ENCODE peak calls at places on chromosomes 13 and 19, in five cellular contexts. E, K, F, B and C are unnamed samples.

GRCh38 chr13:97506511-97506910 is 72.5 kb downstream of the RAP2A start:
- DNase-seq in B (no peak), F (no peak), K (no peak), E (peak), C (no peak)

GRCh38 chr19:13938361-13939027 is at the start of gene PODNL1:
- DNase-seq in B (no peak), F (no peak), K (no peak), E (peak), C (no peak)

GRCh38 chr13:67086260-67086659 is 143.9 kb downstream of the PCDH9 start:
- DNase-seq in F (no peak), B (no peak), K (peak), E (no peak), C (no peak)

GRCh38 chr19:3358919-3359849 is 7.2 kb upstream of the NFIC start:
- DNase-seq in K (no peak), F (no peak), E (peak), B (peak), C (no peak)

GRCh38 chr19:32039446-32039845 is 306.0 kb upstream of the ZNF507 start:
- DNase-seq in E (no peak), B (no peak), K (no peak), F (no peak), C (no peak)

GRCh38 chr19:55406869-55407624 is 541 bp downstream of the UBE2S start:
- DNase-seq in K (no peak), F (no peak), B (peak), E (no peak), C (no peak)

GRCh38 chr13:74132152-74132767 is 1.9 kb downstream of the KLF12 start:
- DNase-seq in K (no peak), E (peak), F (peak), B (no peak), C (no peak)

GRCh38 chr13:46345866-46346265 is 41.2 kb downstream of the RUBCNL start:
- DNase-seq in K (no peak), B (no peak), E (no peak), F (no peak), C (no peak)

GRCh38 chr13:48403151-48403631 is 9.7 kb downstream of the LPAR6 start:
- DNase-seq in K (no peak), E (peak), F (no peak), B (no peak), C (no peak)

GRCh38 chr19:2507109-2507508 is 31.2 kb downstream of the GADD45B start:
- DNase-seq in K (peak), E (peak), F (peak), B (no peak), C (peak)

GRCh38 chr13:109500146-109500773 is 286.1 kb downstream of the IRS2 start:
- DNase-seq in K (peak), E (peak), F (no peak), B (no peak), C (no peak)

GRCh38 chr13:98889419-98890079 is 88.3 kb downstream of the DOCK9 start:
- DNase-seq in E (no peak), B (no peak), F (no peak), K (no peak), C (no peak)

GRCh38 chr13:24261566-24261965 is 47.8 kb upstream of the C1QTNF9 start:
- DNase-seq in B (no peak), F (no peak), E (no peak), K (no peak), C (no peak)

GRCh38 chr19:30558793-30559192 is 186.6 kb downstream of the ZNF536 start:
- DNase-seq in E (no peak), F (no peak), B (no peak), K (no peak), C (no peak)

GRCh38 chr13:114087430-114087829 is 45.0 kb downstream of the RASA3 start:
- DNase-seq in K (no peak), E (no peak), B (peak), F (no peak), C (no peak)

GRCh38 chr13:32988588-32989256 is 27.5 kb upstream of the KL start:
- DNase-seq in B (no peak), K (no peak), E (no peak), F (no peak), C (no peak)

GRCh38 chr13:87680298-87680697 is 9.1 kb downstream of the SLITRK5 start:
- DNase-seq in E (no peak), K (peak), F (no peak), B (no peak), C (no peak)

GRCh38 chr13:29640665-29641064 is 45.2 kb upstream of the SLC7A1 start:
- DNase-seq in K (no peak), E (no peak), F (no peak), B (no peak), C (no peak)

GRCh38 chr19:47436712-47437401 is 17.5 kb upstream of the MEIS3 start:
- DNase-seq in F (peak), E (peak), B (peak), K (peak), C (peak)

GRCh38 chr19:3526507-3527244 is 12.3 kb upstream of the TEKTIP1 start:
- DNase-seq in K (no peak), F (no peak), B (no peak), E (no peak), C (no peak)

GRCh38 chr13:24644051-24644450 is 36.2 kb upstream of the ATP12A start:
- DNase-seq in B (no peak), K (no peak), F (no peak), E (peak), C (no peak)

GRCh38 chr19:6671960-6672359 is 2.0 kb upstream of the TNFSF14 start:
- DNase-seq in E (no peak), F (no peak), B (no peak), K (no peak), C (no peak)

GRCh38 chr13:32135655-32136054 is 104.1 kb downstream of the FRY start:
- DNase-seq in F (no peak), B (no peak), K (no peak), E (peak), C (no peak)

GRCh38 chr13:74243637-74244526 is 109.7 kb upstream of the KLF12 start:
- DNase-seq in E (peak), F (no peak), B (no peak), K (no peak), C (no peak)

GRCh38 chr19:11024259-11024658 is 63.4 kb downstream of the SMARCA4 start:
- DNase-seq in E (no peak), F (no peak), K (no peak), B (no peak), C (no peak)

GRCh38 chr19:53994811-53995210 is 3.4 kb downstream of the CACNG6 start:
- DNase-seq in K (no peak), F (no peak), E (peak), B (no peak), C (no peak)

GRCh38 chr19:37855098-37855497 is 51.3 kb downstream of the WDR87 start:
- DNase-seq in E (peak), K (no peak), B (no peak), F (no peak), C (peak)

GRCh38 chr13:113825851-113826250 is 38.0 kb downstream of the GAS6 start:
- DNase-seq in B (no peak), F (no peak), E (no peak), K (no peak), C (no peak)

GRCh38 chr13:49791753-49792549 is 531 bp downstream of the KPNA3 start:
- DNase-seq in F (no peak), K (peak), B (peak), E (peak), C (peak)

GRCh38 chr19:36136975-36137686 is 2.7 kb upstream of the CAPNS1 start:
- DNase-seq in F (no peak), E (peak), B (peak), K (peak), C (peak)

GRCh38 chr19:13262450-13262849 is 112.2 kb downstream of the IER2 start:
- DNase-seq in E (peak), F (peak), K (peak), B (peak), C (no peak)

GRCh38 chr19:35693835-35694599 is 10.3 kb upstream of the ZBTB32 start:
- DNase-seq in B (peak), E (peak), F (peak), K (peak), C (peak)

GRCh38 chr19:57241181-57241580 is 749 bp downstream of the ZNF805 start:
- DNase-seq in K (peak), B (no peak), F (peak), E (peak), C (no peak)

GRCh38 chr13:49124693-49125304 is 95.3 kb upstream of the MLNR start:
- DNase-seq in F (no peak), K (no peak), E (no peak), B (no peak), C (no peak)

GRCh38 chr19:5356428-5356827 is 15.8 kb upstream of the PTPRS start:
- DNase-seq in F (no peak), K (no peak), B (no peak), E (no peak), C (no peak)

DNA sequence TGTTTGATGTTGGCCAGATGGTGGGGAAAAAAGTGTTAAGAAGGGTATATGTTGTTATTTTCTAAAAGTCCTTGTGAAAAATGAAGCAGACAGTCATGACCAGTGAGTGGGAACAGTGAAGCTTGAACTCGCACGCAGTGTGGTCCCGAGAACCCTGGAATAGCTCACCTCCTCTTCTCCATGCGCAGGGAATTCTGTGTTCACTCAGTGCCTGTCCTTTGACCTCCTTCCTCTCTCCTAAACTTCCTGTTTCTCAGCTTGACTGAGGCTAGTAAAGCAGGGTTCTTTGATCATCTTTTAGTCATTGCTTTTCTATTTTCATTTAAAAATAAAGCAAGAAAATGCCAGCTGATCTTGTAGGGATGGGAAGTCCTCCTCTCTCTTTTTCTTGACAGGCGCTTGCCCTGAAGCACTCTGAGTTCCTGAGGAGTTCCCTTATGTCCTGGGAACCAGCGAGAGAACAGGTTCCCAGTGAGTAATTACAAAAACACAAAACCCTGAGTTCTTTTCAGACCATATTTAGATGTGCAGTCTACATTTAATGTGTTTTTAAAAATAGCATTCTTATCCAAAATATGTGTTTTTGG is 62.8 kb downstream of the ARHGEF7 start:
- DNase-seq in E (peak), B (no peak), K (no peak), F (no peak), C (no peak)
- H3K4me3 ChIP-seq in E (no peak), B (no peak), K (no peak), F (no peak), C (no peak)

DNA sequence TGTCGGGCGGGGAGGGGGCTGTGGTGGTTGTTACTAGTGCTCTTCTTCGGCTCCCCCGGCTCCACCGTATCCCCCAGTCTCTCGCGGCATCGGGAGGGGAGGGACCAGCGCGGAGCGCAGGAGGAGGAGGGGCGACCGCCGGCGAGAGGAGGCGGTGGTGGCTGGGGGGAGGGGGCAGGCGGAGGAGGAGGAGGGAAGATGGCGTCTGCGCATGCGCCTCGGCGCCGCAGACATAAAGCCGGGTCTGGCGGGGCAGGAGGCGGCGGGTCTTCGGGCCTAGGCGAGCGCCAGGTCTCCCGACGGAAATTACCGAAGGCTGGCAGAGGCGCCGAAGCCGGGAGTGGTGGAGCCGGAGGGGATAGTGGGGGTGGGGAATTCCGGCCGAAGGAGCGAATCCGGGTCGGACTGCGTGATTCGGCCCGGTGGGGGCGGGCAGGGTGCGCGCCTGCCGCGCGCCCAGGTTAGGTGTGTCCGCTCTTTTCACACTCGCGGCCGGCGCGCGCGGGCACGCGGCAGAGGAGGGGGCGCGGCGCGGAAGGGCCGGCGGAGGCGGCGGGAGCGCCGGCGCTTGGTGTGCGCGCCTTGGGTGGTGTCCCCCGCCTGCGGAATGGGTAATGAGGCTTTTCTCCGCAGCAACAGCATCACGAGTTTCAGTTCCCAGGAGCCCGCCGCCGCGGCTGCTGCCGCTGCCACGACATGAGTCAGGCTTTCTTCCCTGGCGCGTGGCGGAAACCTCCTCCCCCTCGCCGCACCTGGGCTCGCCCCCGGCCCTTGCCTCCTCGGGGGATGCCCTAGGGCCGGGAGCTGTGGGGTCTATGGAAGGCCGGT is 1.3 kb upstream of the TSC22D1 start:
- DNase-seq in B (peak), F (peak), K (peak), E (peak), C (peak)
- TF ChIP-seq POLR2A in B (peak), F (peak), K (peak), E (peak), C (peak)

GRCh38 chr19:8240274-8241229 is 31.4 kb downstream of the CERS4 start:
- DNase-seq in E (peak), B (peak), K (peak), F (peak), C (peak)
- H3K4me3 ChIP-seq in E (no peak), B (no peak), K (no peak), F (peak), C (peak)

GRCh38 chr19:43435775-43436174 is 21.1 kb downstream of the TEX101 start:
- DNase-seq in B (no peak), K (no peak), E (no peak), F (no peak), C (no peak)
- TF ChIP-seq POLR2A in B (no peak), K (no peak), E (no peak), F (no peak), C (no peak)

GRCh38 chr13:30745917-30746686 is 10.8 kb downstream of the ALOX5AP start:
- DNase-seq in K (no peak), E (no peak), B (no peak), F (peak), C (no peak)
- H3K4me3 ChIP-seq in K (no peak), E (no peak), B (no peak), F (peak), C (no peak)

GRCh38 chr13:110914293-110915056 is 394 bp downstream of the ANKRD10 start:
- DNase-seq in E (peak), K (peak), B (peak), F (peak), C (peak)

GRCh38 chr13:110911880-110912279 is 3.0 kb downstream of the ANKRD10 start:
- DNase-seq in B (no peak), K (no peak), E (peak), F (no peak), C (no peak)

GRCh38 chr13:110912651-110913051 is 2.2 kb downstream of the ANKRD10 start:
- DNase-seq in K (peak), B (peak), F (peak), E (peak), C (no peak)

GRCh38 chr13:110913911-110914292 is 967 bp downstream of the ANKRD10 start:
- DNase-seq in B (peak), E (no peak), K (no peak), F (no peak), C (no peak)

GRCh38 chr13:110913322-110913721 is 1.5 kb downstream of the ANKRD10 start:
- DNase-seq in F (peak), B (no peak), K (no peak), E (peak), C (no peak)
- TF ChIP-seq POLR2A in F (no peak), B (no peak), K (no peak), E (no peak), C (no peak)

DNA sequence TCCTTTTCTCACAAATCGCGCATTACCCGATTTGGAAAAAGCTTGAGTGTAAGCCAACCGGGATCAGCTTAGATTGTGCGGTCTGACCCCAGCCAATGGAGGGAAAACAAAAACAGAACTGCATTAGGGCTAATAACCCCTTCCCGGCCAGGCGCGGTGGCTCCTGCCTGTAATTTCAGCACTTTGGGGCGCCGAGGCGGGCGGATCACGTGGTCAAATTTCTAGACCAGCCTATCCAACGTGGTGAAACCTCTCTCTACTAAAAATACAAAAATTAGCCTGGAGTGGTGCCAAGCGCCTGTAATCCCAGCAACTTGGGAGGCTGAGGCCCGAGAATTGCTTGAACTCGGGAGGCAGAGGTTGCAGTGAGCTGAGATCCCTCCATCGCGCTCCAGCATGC is 896 bp downstream of the ZNF90 start:
- DNase-seq in B (peak), F (no peak), E (peak), K (no peak), C (no peak)
- H3K4me3 ChIP-seq in B (peak), F (peak), E (peak), K (no peak), C (peak)